ENCODE peak calls at places on chromosomes 4 and X, in six cellular contexts. D, S, V, F, X and B are unnamed samples.

GRCh38 chr4:117796677-117797076 is 237.6 kb upstream of the NDST3 start:
- DNase-seq in D (no peak), S (no peak), V (no peak), F (no peak), X (no peak), B (no peak)

GRCh38 chr4:174365018-174365587 is 81.4 kb downstream of the CEP44 start:
- DNase-seq in D (peak; percentile 64), S (no peak), V (peak; percentile 39), F (no peak), X (peak; percentile 45), B (no peak)

GRCh38 chrX:106932492-106932923 is 12.3 kb downstream of the CLDN2 start:
- DNase-seq in D (peak; percentile 51), S (no peak), V (peak; percentile 21), F (no peak), X (no peak), B (no peak)

GRCh38 chr4:85860066-85860465 is 385.1 kb downstream of the ARHGAP24 start:
- DNase-seq in D (peak; percentile 82), S (no peak), V (peak; percentile 35), F (no peak), X (peak; percentile 38), B (no peak)

GRCh38 chr4:1208970-1209704 is 36.8 kb upstream of the SPON2 start:
- DNase-seq in D (no peak), S (no peak), V (no peak), F (no peak), X (no peak), B (no peak)

GRCh38 chr4:73687414-73687813 is 53.0 kb upstream of the CXCL8 start:
- DNase-seq in D (no peak), S (no peak), V (no peak), F (no peak), X (no peak), B (no peak)

GRCh38 chrX:85244411-85245210 is 820 bp downstream of the ZNF711 start:
- DNase-seq in D (peak; percentile 13), S (no peak), V (peak; percentile 5), F (no peak), X (peak; percentile 29), B (no peak)

GRCh38 chr4:39621582-39621981 is 17.1 kb downstream of the SMIM14 start:
- DNase-seq in D (peak; percentile 90), S (no peak), V (peak; percentile 52), F (no peak), X (peak; percentile 72), B (no peak)

GRCh38 chrX:151177141-151178027 is 1.0 kb downstream of the GPR50 start:
- DNase-seq in D (no peak), S (no peak), V (peak; percentile 11), F (no peak), X (no peak), B (no peak)

GRCh38 chr4:6906046-6906445 is 3.6 kb upstream of the TBC1D14 start:
- DNase-seq in D (no peak), S (no peak), V (no peak), F (no peak), X (no peak), B (no peak)

GRCh38 chrX:16839852-16840460 is 30.2 kb downstream of the RBBP7 start:
- DNase-seq in D (peak; percentile 80), S (no peak), V (peak; percentile 59), F (no peak), X (peak; percentile 70), B (no peak)

GRCh38 chr4:83125738-83126141 is 11.2 kb upstream of the PLAC8 start:
- DNase-seq in D (no peak), S (peak; percentile 29), V (no peak), F (peak; percentile 33), X (no peak), B (no peak)